ENCODE peak calls at places on chromosomes 16 and 17, in nine cellular contexts. R is CD4-positive, alpha-beta T cell; O is lower leg skin; P is breast epithelium; N is tibial artery; V is cardiac fibroblast; F is adrenal gland; S is PC-3; Y is heart left ventricle. J is an unnamed sample.

GRCh38 chr17:32222621-32223020 is 43.0 kb upstream of the RHBDL3 start:
- DNase-seq in R (no peak), O (no peak), P (no peak), N (no peak), V (no peak), F (no peak), S (peak), Y (no peak), J (no peak)

GRCh38 chr17:43832168-43832975 is 574 bp downstream of the MPP3 start:
- DNase-seq in R (peak), O (peak), P (no peak), N (peak), V (peak), F (peak), S (peak), Y (peak), J (no peak)

GRCh38 chr16:1224558-1224957 is 510 bp downstream of the TPSG1 start:
- DNase-seq in R (no peak), O (no peak), P (no peak), N (no peak), V (no peak), F (no peak), S (no peak), Y (no peak), J (no peak)

GRCh38 chr17:80786470-80786869 is 205.2 kb upstream of the CHMP6 start:
- DNase-seq in R (no peak), O (no peak), P (no peak), N (no peak), V (no peak), F (no peak), S (no peak), Y (no peak), J (no peak)

GRCh38 chr17:36755586-36755985 is 154.2 kb downstream of the MRM1 start:
- DNase-seq in R (peak), O (no peak), P (no peak), N (no peak), V (peak), F (no peak), S (peak), Y (no peak), J (no peak)

GRCh38 chr17:39196191-39196819 is 1.2 kb downstream of the CACNB1 start:
- DNase-seq in R (no peak), O (no peak), P (no peak), N (no peak), V (no peak), F (no peak), S (no peak), Y (no peak), J (no peak)

GRCh38 chr16:69754143-69754468 is 620 bp downstream of the NOB1 start:
- DNase-seq in R (no peak), O (no peak), P (no peak), N (no peak), V (no peak), F (no peak), S (no peak), Y (no peak), J (no peak)

GRCh38 chr17:63578027-63578768 is 22.5 kb upstream of the TACO1 start:
- DNase-seq in R (no peak), O (peak), P (no peak), N (no peak), V (no peak), F (no peak), S (no peak), Y (no peak), J (no peak)

GRCh38 chr16:87602005-87602790 is at the start of gene JPH3:
- DNase-seq in R (no peak), O (no peak), P (no peak), N (no peak), V (no peak), F (no peak), S (no peak), Y (no peak), J (no peak)

GRCh38 chr16:10122546-10122945 is 59.7 kb downstream of the GRIN2A start:
- DNase-seq in R (no peak), O (no peak), P (no peak), N (no peak), V (no peak), F (no peak), S (peak), Y (no peak), J (no peak)

GRCh38 chr16:30065943-30066881 is 652 bp downstream of the ALDOA start:
- DNase-seq in R (peak), O (no peak), P (no peak), N (no peak), V (peak), F (peak), S (no peak), Y (no peak), J (peak)

GRCh38 chr17:21215935-21216334 is 2.0 kb upstream of the TMEM11 start:
- DNase-seq in R (no peak), O (no peak), P (no peak), N (no peak), V (peak), F (no peak), S (peak), Y (no peak), J (no peak)

GRCh38 chr16:87580855-87581261 is 21.4 kb upstream of the JPH3 start:
- DNase-seq in R (no peak), O (no peak), P (no peak), N (no peak), V (peak), F (no peak), S (peak), Y (no peak), J (no peak)

GRCh38 chr17:32590974-32591373 is 104.2 kb downstream of the CDK5R1 start:
- DNase-seq in R (no peak), O (no peak), P (no peak), N (no peak), V (no peak), F (no peak), S (no peak), Y (no peak), J (no peak)

GRCh38 chr16:11407047-11407982 is 62.1 kb downstream of the RMI2 start:
- DNase-seq in R (peak), O (no peak), P (peak), N (peak), V (peak), F (peak), S (peak), Y (peak), J (peak)

GRCh38 chr16:67194257-67194656 is 2.3 kb downstream of the E2F4 start:
- DNase-seq in R (no peak), O (no peak), P (no peak), N (no peak), V (no peak), F (no peak), S (no peak), Y (no peak), J (no peak)

GRCh38 chr16:56348168-56349085 is 76.9 kb downstream of the AMFR start:
- DNase-seq in R (no peak), O (no peak), P (no peak), N (no peak), V (no peak), F (no peak), S (no peak), Y (no peak), J (no peak)

GRCh38 chr17:41580651-41581365 is 5.9 kb downstream of the KRT14 start:
- DNase-seq in R (no peak), O (no peak), P (peak), N (no peak), V (no peak), F (no peak), S (peak), Y (no peak), J (no peak)

GRCh38 chr16:73545713-73546112 is 497.8 kb upstream of the ZFHX3 start:
- DNase-seq in R (no peak), O (no peak), P (no peak), N (no peak), V (no peak), F (no peak), S (no peak), Y (no peak), J (no peak)

GRCh38 chr17:76458580-76459490 is 5.9 kb upstream of the UBE2O start:
- DNase-seq in R (no peak), O (no peak), P (no peak), N (no peak), V (peak), F (peak), S (peak), Y (peak), J (no peak)

GRCh38 chr16:84952335-84953050 is 58.8 kb downstream of the ZDHHC7 start:
- DNase-seq in R (peak), O (peak), P (peak), N (peak), V (peak), F (peak), S (peak), Y (peak), J (peak)

GRCh38 chr17:43524945-43525575 is 21.1 kb downstream of the ETV4 start:
- DNase-seq in R (no peak), O (no peak), P (no peak), N (no peak), V (peak), F (no peak), S (no peak), Y (no peak), J (no peak)

GRCh38 chr17:17387461-17388362 is 84.5 kb downstream of the NT5M start:
- DNase-seq in R (no peak), O (no peak), P (no peak), N (no peak), V (no peak), F (no peak), S (peak), Y (no peak), J (no peak)
- TF ChIP-seq CTCF in R (no peak), O (peak), P (peak), N (no peak), V (peak), F (no peak), S (peak), Y (no peak), J (no peak)

DNA sequence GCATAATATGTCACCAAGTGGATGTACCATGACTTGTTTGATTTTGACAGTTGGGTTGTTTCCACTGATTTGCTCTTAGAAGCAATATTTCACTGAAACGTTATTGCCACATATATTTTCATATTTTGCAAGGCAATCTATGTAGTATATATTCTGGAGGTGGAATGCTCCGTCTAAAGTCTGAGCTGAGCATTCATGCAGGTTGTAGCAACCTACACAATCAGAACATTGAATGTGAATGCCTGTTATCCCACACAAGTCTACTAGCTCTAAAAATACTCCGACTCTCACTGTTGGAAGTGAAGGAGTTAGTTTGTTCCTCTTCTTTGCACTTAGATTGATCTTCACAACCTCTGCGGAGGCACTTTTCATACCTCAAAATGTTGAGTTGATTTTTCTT is 383.2 kb upstream of the EEF2KMT start:
- DNase-seq in R (no peak), O (no peak), P (no peak), N (no peak), V (no peak), F (no peak), S (no peak), Y (no peak), J (no peak)
- TF ChIP-seq CTCF in R (no peak), O (no peak), P (no peak), N (no peak), V (no peak), F (no peak), S (no peak), Y (no peak), J (no peak)

GRCh38 chr17:75077490-75078096 is 10.2 kb upstream of the SLC16A5 start:
- DNase-seq in R (peak), O (no peak), P (no peak), N (peak), V (peak), F (peak), S (no peak), Y (peak), J (no peak)
- TF ChIP-seq CTCF in R (no peak), O (no peak), P (peak), N (peak), V (no peak), F (no peak), S (peak), Y (peak), J (no peak)

GRCh38 chr17:40284085-40284713 is 3.5 kb upstream of the CDC6 start:
- DNase-seq in R (no peak), O (no peak), P (no peak), N (no peak), V (peak), F (no peak), S (peak), Y (no peak), J (no peak)
- TF ChIP-seq CTCF in R (no peak), O (no peak), P (no peak), N (no peak), V (peak), F (peak), S (no peak), Y (no peak), J (no peak)

GRCh38 chr17:35597604-35598003 is 10.5 kb downstream of the AP2B1 start:
- DNase-seq in R (no peak), O (no peak), P (no peak), N (no peak), V (no peak), F (no peak), S (no peak), Y (no peak), J (no peak)

GRCh38 chr17:35596072-35596471 is 8.9 kb downstream of the AP2B1 start:
- DNase-seq in R (no peak), O (no peak), P (no peak), N (no peak), V (no peak), F (no peak), S (no peak), Y (no peak), J (no peak)

GRCh38 chr17:35596530-35597233 is 9.6 kb downstream of the AP2B1 start:
- DNase-seq in R (no peak), O (no peak), P (no peak), N (no peak), V (no peak), F (no peak), S (no peak), Y (no peak), J (no peak)
- TF ChIP-seq CTCF in R (no peak), O (no peak), P (no peak), N (no peak), V (no peak), F (no peak), S (no peak), Y (no peak), J (no peak)

GRCh38 chr17:50148226-50149098 is 2.0 kb downstream of the PPP1R9B start:
- DNase-seq in R (peak), O (peak), P (peak), N (peak), V (peak), F (peak), S (peak), Y (peak), J (peak)
- TF ChIP-seq CTCF in R (no peak), O (no peak), P (no peak), N (peak), V (no peak), F (no peak), S (peak), Y (no peak), J (no peak)

GRCh38 chr16:24671455-24671954 is 57.9 kb upstream of the TNRC6A start:
- DNase-seq in R (no peak), O (no peak), P (no peak), N (no peak), V (no peak), F (no peak), S (no peak), Y (no peak), J (no peak)
- TF ChIP-seq CTCF in R (no peak), O (no peak), P (no peak), N (peak), V (peak), F (no peak), S (no peak), Y (no peak), J (no peak)

GRCh38 chr16:9090960-9091866 is at the start of gene HAPSTR1:
- DNase-seq in R (peak), O (peak), P (peak), N (peak), V (peak), F (peak), S (peak), Y (peak), J (peak)

GRCh38 chr16:9094008-9094846 is 2.8 kb downstream of the HAPSTR1 start:
- DNase-seq in R (no peak), O (no peak), P (no peak), N (no peak), V (no peak), F (no peak), S (no peak), Y (no peak), J (no peak)

GRCh38 chr16:9091867-9092281 is 430 bp downstream of the HAPSTR1 start:
- DNase-seq in R (peak), O (peak), P (no peak), N (peak), V (peak), F (peak), S (no peak), Y (peak), J (no peak)

GRCh38 chr16:9092963-9093477 is 1.6 kb downstream of the HAPSTR1 start:
- DNase-seq in R (peak), O (peak), P (no peak), N (peak), V (no peak), F (peak), S (no peak), Y (peak), J (no peak)

DNA sequence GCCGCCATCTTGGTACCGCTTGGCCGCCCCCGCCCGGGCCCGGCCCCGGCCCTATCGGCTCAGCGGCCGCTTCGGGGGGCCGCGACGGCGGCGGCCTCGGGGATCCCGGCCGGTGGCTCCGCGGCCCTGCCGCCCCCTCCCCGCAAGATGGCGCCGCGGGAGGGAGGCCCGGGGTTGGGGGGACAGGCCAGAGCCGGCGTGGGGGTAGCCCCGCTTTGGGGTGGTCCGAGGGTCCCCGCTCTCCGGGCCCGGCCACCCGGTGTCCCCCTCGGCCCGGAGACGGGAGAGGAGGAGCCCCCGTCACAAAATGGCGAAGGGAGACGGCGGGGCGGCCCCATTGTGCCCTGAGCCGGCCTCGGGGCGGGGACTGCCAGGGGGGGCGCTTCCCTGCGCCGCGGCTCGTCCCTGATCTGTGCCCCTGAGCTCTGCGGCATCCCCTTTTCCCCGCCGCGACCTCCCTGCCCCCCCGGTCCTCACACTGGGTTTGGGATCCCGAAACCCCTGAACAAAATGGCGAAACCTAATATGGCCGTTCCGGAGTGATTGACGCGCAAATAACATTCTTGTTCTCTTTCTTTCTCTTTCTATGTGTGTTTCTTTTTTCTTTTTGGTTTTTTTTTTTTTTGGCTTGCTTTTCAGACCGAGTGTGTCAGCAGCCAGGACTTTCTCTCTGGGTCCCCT is 978 bp downstream of the HAPSTR1 start:
- DNase-seq in R (peak), O (peak), P (peak), N (peak), V (no peak), F (peak), S (no peak), Y (peak), J (no peak)
- TF ChIP-seq CTCF in R (no peak), O (no peak), P (no peak), N (no peak), V (no peak), F (no peak), S (no peak), Y (no peak), J (no peak)